ENCODE peak calls at places on chromosomes 1 and 21, in eight cellular contexts. S is ovary, C is body of pancreas, A is psoas muscle, X is GM23338, J is endothelial cell of umbilical vein, T is upper lobe of right lung, U is heart right ventricle. M is an unnamed sample.

GRCh38 chr1:41822865-41823264 is 95.9 kb downstream of the HIVEP3 start:
- DNase-seq in S (no peak), C (no peak), A (no peak), X (no peak), J (no peak), T (no peak), U (no peak), M (no peak)

GRCh38 chr1:8349961-8350360 is 32.0 kb downstream of the SLC45A1 start:
- DNase-seq in S (peak; percentile 63), C (peak; percentile 30), A (peak; percentile 85), X (no peak), J (no peak), T (no peak), U (peak; percentile 59), M (peak; percentile 84)

GRCh38 chr1:44014365-44015104 is 16.7 kb downstream of the SLC6A9 start:
- DNase-seq in S (no peak), C (no peak), A (no peak), X (no peak), J (no peak), T (no peak), U (no peak), M (no peak)

GRCh38 chr1:185559684-185560310 is 174.4 kb upstream of the HMCN1 start:
- DNase-seq in S (no peak), C (peak; percentile 71), A (no peak), X (peak; percentile 82), J (peak; percentile 51), T (peak; percentile 66), U (no peak), M (peak; percentile 39)

GRCh38 chr1:229579101-229579651 is 20.7 kb upstream of the ABCB10 start:
- DNase-seq in S (no peak), C (peak; percentile 25), A (no peak), X (no peak), J (peak; percentile 87), T (no peak), U (peak; percentile 57), M (peak; percentile 60)

GRCh38 chr1:212938846-212939245 is 11.5 kb upstream of the VASH2 start:
- DNase-seq in S (no peak), C (no peak), A (no peak), X (no peak), J (no peak), T (peak; percentile 36), U (no peak), M (no peak)

GRCh38 chr21:45894107-45894810 is 87.3 kb upstream of the COL6A1 start:
- DNase-seq in S (no peak), C (peak; percentile 39), A (peak; percentile 73), X (no peak), J (no peak), T (no peak), U (peak; percentile 45), M (peak; percentile 81)

GRCh38 chr1:201946224-201946908 is at the start of gene LMOD1:
- DNase-seq in S (peak; percentile 93), C (peak; percentile 84), A (peak; percentile 92), X (peak; percentile 96), J (peak; percentile 83), T (peak; percentile 85), U (peak; percentile 81), M (peak; percentile 92)

GRCh38 chr1:101410048-101410878 is 173.4 kb downstream of the S1PR1 start:
- DNase-seq in S (no peak), C (no peak), A (no peak), X (no peak), J (peak; percentile 88), T (no peak), U (no peak), M (peak; percentile 22)

GRCh38 chr1:3631865-3632264 is 7.0 kb downstream of the TPRG1L start:
- DNase-seq in S (no peak), C (no peak), A (no peak), X (no peak), J (no peak), T (no peak), U (no peak), M (no peak)

GRCh38 chr1:229070168-229070567 is 200.7 kb upstream of the RAB4A start:
- DNase-seq in S (no peak), C (peak; percentile 96), A (peak; percentile 80), X (no peak), J (peak; percentile 14), T (peak; percentile 95), U (peak; percentile 81), M (peak; percentile 21)

GRCh38 chr21:23858878-23859277 is 1748.4 kb downstream of the MRPL39 start:
- DNase-seq in S (no peak), C (no peak), A (no peak), X (no peak), J (no peak), T (no peak), U (no peak), M (no peak)

GRCh38 chr1:89692601-89693503 is 59.9 kb downstream of the LRRC8C start:
- DNase-seq in S (no peak), C (peak; percentile 6), A (no peak), X (no peak), J (peak; percentile 96), T (no peak), U (no peak), M (peak; percentile 11)

GRCh38 chr1:205017766-205018165 is 25.2 kb upstream of the CNTN2 start:
- DNase-seq in S (no peak), C (no peak), A (no peak), X (no peak), J (no peak), T (no peak), U (no peak), M (no peak)

GRCh38 chr1:38623529-38623928 is 236.0 kb downstream of the RRAGC start:
- DNase-seq in S (no peak), C (no peak), A (no peak), X (no peak), J (no peak), T (no peak), U (no peak), M (no peak)

GRCh38 chr1:71414229-71414628 is 333.4 kb upstream of the ZRANB2 start:
- DNase-seq in S (no peak), C (no peak), A (no peak), X (no peak), J (no peak), T (no peak), U (no peak), M (peak; percentile 33)

GRCh38 chr1:31855038-31855845 is 39.4 kb upstream of the SPOCD1 start:
- DNase-seq in S (no peak), C (no peak), A (no peak), X (no peak), J (no peak), T (no peak), U (no peak), M (no peak)

GRCh38 chr1:51960262-51960661 is 30.2 kb downstream of the RAB3B start:
- DNase-seq in S (no peak), C (peak; percentile 57), A (no peak), X (peak; percentile 43), J (no peak), T (no peak), U (no peak), M (no peak)

GRCh38 chr1:241423541-241424479 is 66.8 kb upstream of the RGS7 start:
- DNase-seq in S (no peak), C (peak; percentile 36), A (no peak), X (peak; percentile 78), J (peak; percentile 33), T (peak; percentile 67), U (peak; percentile 15), M (peak; percentile 7)

GRCh38 chr1:70420320-70420719 is 9.3 kb downstream of the CTH start:
- DNase-seq in S (no peak), C (no peak), A (no peak), X (peak; percentile 56), J (no peak), T (no peak), U (no peak), M (no peak)

GRCh38 chr1:224615861-224616760 is at the start of gene CNIH3:
- DNase-seq in S (no peak), C (peak; percentile 81), A (peak; percentile 70), X (peak; percentile 93), J (no peak), T (no peak), U (no peak), M (peak; percentile 87)
- H3K4me1 ChIP-seq in S (peaks cover 9% of the 10 kb centered on the region), C (peaks cover 31% of the 10 kb centered on the region), A (peaks cover 10% of the 10 kb centered on the region), X (peaks cover 19% of the 10 kb centered on the region), J (peaks cover 4% of the 10 kb centered on the region), T (peaks cover 19% of the 10 kb centered on the region), U (peaks cover 21% of the 10 kb centered on the region), M (peaks cover 12% of the 10 kb centered on the region)

GRCh38 chr1:23452011-23452411 is 27.5 kb upstream of the TCEA3 start:
- DNase-seq in S (no peak), C (peak; percentile 94), A (peak; percentile 80), X (no peak), J (no peak), T (peak; percentile 93), U (no peak), M (peak; percentile 23)
- H3K4me1 ChIP-seq in S (peaks cover 7% of the 10 kb centered on the region), C (peaks cover 22% of the 10 kb centered on the region), A (peaks cover 23% of the 10 kb centered on the region), X (no peaks in the 10 kb centered on the region), J (no peaks in the 10 kb centered on the region), T (peaks cover 35% of the 10 kb centered on the region), U (peaks cover 5% of the 10 kb centered on the region), M (no peaks in the 10 kb centered on the region)

DNA sequence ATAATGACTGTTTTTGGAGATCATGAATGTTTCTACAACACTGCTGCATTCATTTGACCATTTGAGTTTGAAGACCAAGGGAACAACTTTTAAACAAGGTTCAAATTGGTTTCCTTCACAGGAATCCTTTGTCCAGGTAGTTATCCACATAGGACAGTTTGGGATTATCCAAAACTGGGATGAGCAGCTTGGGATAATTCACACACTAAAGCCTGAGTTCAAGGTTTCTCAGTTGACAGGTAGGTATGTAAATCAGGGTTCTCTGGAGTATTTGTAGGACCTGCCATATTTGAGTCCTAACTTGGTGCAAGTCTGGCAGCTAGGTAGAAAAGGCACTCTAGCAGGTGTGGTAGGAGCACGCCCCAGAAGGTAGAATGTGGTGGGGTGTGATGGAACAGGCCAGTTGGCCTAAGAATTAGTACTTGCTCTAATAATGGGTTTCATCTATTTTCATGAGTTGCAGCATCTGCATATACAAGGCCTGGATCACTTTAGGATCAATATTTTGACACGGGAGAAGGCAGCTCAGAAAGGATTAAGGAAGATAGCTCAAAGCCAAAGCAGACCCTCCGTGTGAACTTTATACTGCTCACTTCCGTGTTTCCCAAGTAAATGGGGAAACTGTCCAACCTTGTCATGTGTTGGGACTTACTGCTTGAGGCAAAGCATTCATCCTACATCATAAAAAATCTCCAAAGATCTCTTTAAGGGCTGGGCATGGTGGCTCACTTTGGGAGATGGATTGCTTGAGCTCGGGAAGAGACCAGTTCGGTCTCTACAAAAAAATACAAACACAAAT is 14.1 kb upstream of the RAB42 start:
- DNase-seq in S (no peak), C (no peak), A (no peak), X (no peak), J (no peak), T (no peak), U (no peak), M (no peak)
- H3K4me1 ChIP-seq in S (peaks cover 2% of the 10 kb centered on the region), C (peaks cover 21% of the 10 kb centered on the region), A (peaks cover 18% of the 10 kb centered on the region), X (peaks cover 19% of the 10 kb centered on the region), J (peaks cover 28% of the 10 kb centered on the region), T (peaks cover 23% of the 10 kb centered on the region), U (peaks cover 46% of the 10 kb centered on the region), M (peaks cover 5% of the 10 kb centered on the region)

DNA sequence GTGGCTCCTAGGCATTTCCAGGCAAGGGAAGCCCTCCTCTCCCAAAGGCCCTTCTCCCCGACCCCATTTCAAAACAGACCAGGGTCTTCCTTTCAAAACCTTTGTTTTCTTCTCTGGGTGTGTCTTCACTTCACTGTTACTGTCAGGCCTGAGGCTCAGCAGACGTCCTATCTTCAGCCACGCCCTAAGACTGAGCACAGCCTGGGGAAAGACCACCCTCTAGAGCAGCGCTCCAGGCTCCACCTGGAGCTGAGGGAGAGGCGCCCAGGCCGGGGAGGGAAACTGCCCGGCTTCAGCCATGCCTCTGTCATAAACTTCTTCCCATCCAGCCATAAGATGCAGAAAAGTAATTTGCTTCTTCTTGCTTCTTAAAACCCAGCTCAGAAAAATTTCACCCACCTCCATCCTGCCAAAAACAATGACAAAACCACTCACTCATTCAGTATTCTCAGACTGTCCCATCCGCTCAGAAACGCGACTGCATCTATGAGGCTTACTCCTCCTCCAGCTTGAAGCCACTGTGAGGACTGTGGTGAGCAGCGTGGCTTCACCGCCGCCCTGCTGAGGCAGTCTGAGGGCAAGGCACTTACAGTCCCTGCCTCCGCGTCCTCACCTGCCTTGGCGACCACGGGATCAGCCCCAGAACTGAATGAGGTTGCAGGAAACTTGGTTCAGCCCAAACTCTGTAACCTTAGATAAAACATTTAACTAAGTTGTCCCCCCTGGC is 36.1 kb downstream of the VN1R5 start:
- DNase-seq in S (no peak), C (no peak), A (no peak), X (no peak), J (no peak), T (no peak), U (no peak), M (no peak)
- H3K4me1 ChIP-seq in S (no peaks in the 10 kb centered on the region), C (no peaks in the 10 kb centered on the region), A (no peaks in the 10 kb centered on the region), X (peaks cover 52% of the 10 kb centered on the region), J (no peaks in the 10 kb centered on the region), T (no peaks in the 10 kb centered on the region), U (no peaks in the 10 kb centered on the region), M (no peaks in the 10 kb centered on the region)